ENCODE peak calls at places on chromosomes 5 and 9, in four cellular contexts. B is GM12878, X is HepG2, A is K562. I is an unnamed sample.

GRCh38 chr5:60810036-60810435 is 34.0 kb downstream of the ELOVL7 start:
- DNase-seq in A (no peak), B (no peak), X (no peak), I (no peak)

GRCh38 chr5:27191786-27192505 is 153.6 kb upstream of the CDH9 start:
- DNase-seq in X (no peak), A (no peak), B (no peak), I (no peak)

GRCh38 chr9:86629530-86629929 is 275.3 kb upstream of the TUT7 start:
- DNase-seq in A (no peak), X (no peak), B (no peak), I (no peak)

GRCh38 chr9:88826651-88827245 is 164.5 kb upstream of the S1PR3 start:
- DNase-seq in B (no peak), X (no peak), A (no peak), I (no peak)

GRCh38 chr9:6955251-6955921 is 197.6 kb downstream of the KDM4C start:
- DNase-seq in B (no peak), X (peak), A (no peak), I (no peak)

GRCh38 chr5:14767942-14768837 is 103.4 kb downstream of the ANKH start:
- DNase-seq in A (no peak), X (peak), B (no peak), I (no peak)

GRCh38 chr5:88551724-88552345 is 283.2 kb upstream of the TMEM161B start:
- DNase-seq in A (no peak), B (no peak), X (no peak), I (no peak)

GRCh38 chr5:120368923-120369715 is 95.0 kb upstream of the PRR16 start:
- DNase-seq in A (no peak), B (no peak), X (peak), I (peak)

GRCh38 chr5:19920761-19921160 is 67.2 kb downstream of the CDH18 start:
- DNase-seq in X (no peak), A (no peak), B (no peak), I (no peak)

GRCh38 chr9:6498982-6499381 is 86.0 kb downstream of the UHRF2 start:
- DNase-seq in B (no peak), X (no peak), A (no peak), I (no peak)

GRCh38 chr5:172765766-172766286 is 5.2 kb downstream of the DUSP1 start:
- DNase-seq in X (no peak), B (no peak), A (no peak), I (no peak)

GRCh38 chr5:136802382-136802781 is 437.0 kb upstream of the TRPC7 start:
- DNase-seq in X (no peak), B (no peak), A (no peak), I (no peak)

GRCh38 chr5:149410721-149411432 is 31.8 kb upstream of the IL17B start:
- DNase-seq in A (no peak), B (no peak), X (peak), I (no peak)

GRCh38 chr5:172550096-172550765 is 90.8 kb upstream of the NEURL1B start:
- DNase-seq in X (no peak), B (no peak), A (no peak), I (no peak)

GRCh38 chr5:17436766-17437221 is 61.2 kb upstream of the TAF11L2 start:
- DNase-seq in A (no peak), B (no peak), X (no peak), I (no peak)

GRCh38 chr9:113222482-113222841 is 1.1 kb downstream of the SLC31A1 start:
- DNase-seq in B (no peak), X (peak), A (no peak), I (no peak)

GRCh38 chr9:127522727-127523126 is 71.4 kb downstream of the LRSAM1 start:
- DNase-seq in X (no peak), A (no peak), B (no peak), I (no peak)

GRCh38 chr9:129383415-129384088 is 205.5 kb upstream of the IER5L start:
- DNase-seq in B (peak), X (no peak), A (no peak), I (peak)

GRCh38 chr9:34254966-34255825 is 73.9 kb downstream of the KIF24 start:
- DNase-seq in X (no peak), A (no peak), B (no peak), I (no peak)

GRCh38 chr5:143646961-143647360 is 165.0 kb upstream of the HMHB1 start:
- DNase-seq in X (no peak), B (no peak), A (no peak), I (no peak)

GRCh38 chr9:126805546-126806262 is 864 bp downstream of the ZBTB43 start:
- DNase-seq in B (peak), A (peak), X (peak), I (no peak)

GRCh38 chr9:134318481-134318891 is 7.8 kb upstream of the RXRA start:
- DNase-seq in B (no peak), A (no peak), X (no peak), I (no peak)
- TF ChIP-seq CBFB in B (no peak), A (no peak), X (no peak), I (no peak)

GRCh38 chr5:76114192-76114795 is 31.1 kb downstream of the SV2C start:
- DNase-seq in B (no peak), X (no peak), A (no peak), I (peak)
- TF ChIP-seq CBFB in B (no peak), X (no peak), A (no peak), I (no peak)

DNA sequence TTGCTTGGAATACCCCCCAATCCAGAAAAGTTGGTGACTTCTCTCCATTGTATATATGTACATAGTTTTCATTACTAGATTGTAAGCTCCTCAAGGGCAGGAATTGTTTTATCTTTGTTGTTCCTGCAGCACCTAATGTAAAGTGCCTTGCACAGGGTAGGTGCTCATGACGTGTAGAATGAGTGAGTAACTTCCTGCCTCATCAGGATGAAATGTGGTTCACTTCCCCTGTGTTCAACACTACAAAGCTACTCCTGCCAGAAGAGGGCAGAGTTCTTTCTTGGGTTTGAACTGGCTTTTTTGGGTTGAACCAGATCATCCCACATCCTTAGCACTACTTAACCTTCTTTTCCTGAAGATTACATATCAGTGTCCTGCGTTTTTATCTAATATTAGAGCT is 23.9 kb downstream of the GTF3C4 start:
- DNase-seq in A (peak), X (no peak), B (no peak), I (no peak)
- TF ChIP-seq CBFB in A (no peak), X (no peak), B (no peak), I (no peak)

GRCh38 chr5:56615750-56616149 is 199.6 kb upstream of the MAP3K1 start:
- DNase-seq in A (no peak), B (no peak), X (no peak), I (no peak)

GRCh38 chr5:56622146-56622545 is 193.2 kb upstream of the MAP3K1 start:
- DNase-seq in B (no peak), A (no peak), X (no peak), I (no peak)

GRCh38 chr5:56620903-56621680 is 194.3 kb upstream of the MAP3K1 start:
- DNase-seq in B (no peak), A (no peak), X (no peak), I (no peak)

GRCh38 chr5:56616454-56617160 is 198.7 kb upstream of the MAP3K1 start:
- DNase-seq in B (no peak), X (no peak), A (no peak), I (no peak)

DNA sequence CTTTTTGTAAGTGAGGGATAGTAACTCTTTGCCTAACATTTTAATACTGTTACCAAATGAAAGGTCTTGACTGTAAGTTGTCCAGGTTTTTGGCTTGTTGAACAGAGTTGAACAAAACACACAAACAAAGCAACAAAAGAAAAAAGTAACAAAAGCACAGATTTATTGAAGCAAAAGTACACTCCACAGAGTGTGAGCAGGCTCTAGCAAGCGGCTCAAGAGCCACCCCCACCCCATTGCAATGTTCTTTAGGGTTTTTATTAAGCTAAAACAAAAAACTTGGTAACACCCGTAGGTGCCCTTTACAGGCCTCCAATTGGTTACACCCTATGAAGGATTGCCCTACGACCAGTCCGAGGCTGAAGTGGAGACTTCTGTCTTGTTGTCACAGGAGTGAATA is 197.4 kb upstream of the MAP3K1 start:
- DNase-seq in A (no peak), B (no peak), X (no peak), I (no peak)
- TF ChIP-seq CBFB in A (no peak), B (no peak), X (no peak), I (no peak)

GRCh38 chr9:135183538-135184153 is 96.2 kb downstream of the OLFM1 start:
- DNase-seq in X (no peak), B (no peak), A (no peak), I (no peak)

GRCh38 chr9:135186248-135187164 is 99.0 kb downstream of the OLFM1 start:
- DNase-seq in X (no peak), A (no peak), B (no peak), I (no peak)

GRCh38 chr9:135184661-135185459 is 97.4 kb downstream of the OLFM1 start:
- DNase-seq in X (no peak), B (no peak), A (no peak), I (no peak)

GRCh38 chr9:135183069-135183468 is 95.6 kb downstream of the OLFM1 start:
- DNase-seq in A (no peak), X (no peak), B (no peak), I (no peak)

GRCh38 chr9:135184158-135184557 is 96.7 kb downstream of the OLFM1 start:
- DNase-seq in X (no peak), B (no peak), A (no peak), I (no peak)
- TF ChIP-seq CBFB in X (no peak), B (no peak), A (no peak), I (no peak)